ENCODE peak calls at places on chromosome 13, in six cellular contexts. T is tibial nerve, M is pancreas, A is adrenal gland, P is IMR-90, Z is body of pancreas. Y is an unnamed sample.
A peak's percentile ranks its signal among the peaks of the same experiment; 100 is the strongest.

GRCh38 chr13:113875429-113875815 is 11.5 kb upstream of the GAS6 start:
- DNase-seq in A (no peak), T (no peak), P (no peak), M (no peak), Z (no peak), Y (peak; percentile 50)

GRCh38 chr13:91397595-91397994 is 826 bp upstream of the GPC5 start:
- DNase-seq in M (no peak), P (no peak), T (no peak), A (no peak), Z (no peak), Y (no peak)

GRCh38 chr13:97001641-97002040 is 7.4 kb upstream of the OXGR1 start:
- DNase-seq in A (peak; percentile 20), M (no peak), P (no peak), T (no peak), Z (no peak), Y (no peak)

GRCh38 chr13:98729526-98730057 is 22.9 kb downstream of the SLC15A1 start:
- DNase-seq in A (no peak), P (no peak), Z (no peak), T (no peak), M (no peak), Y (no peak)

GRCh38 chr13:86000546-86000945 is 201.3 kb upstream of the SLITRK6 start:
- DNase-seq in Z (no peak), M (no peak), A (no peak), P (no peak), T (no peak), Y (no peak)

GRCh38 chr13:20993661-20994440 is 67.5 kb downstream of the LATS2 start:
- DNase-seq in A (peak; percentile 31), Z (no peak), P (peak; percentile 51), M (no peak), T (no peak), Y (peak; percentile 95)

GRCh38 chr13:106440846-106441245 is 94.6 kb downstream of the EFNB2 start:
- DNase-seq in Z (no peak), A (no peak), P (no peak), M (no peak), T (no peak), Y (no peak)

GRCh38 chr13:84187626-84188025 is 305.4 kb upstream of the SLITRK1 start:
- DNase-seq in M (no peak), A (no peak), T (no peak), Z (no peak), P (no peak), Y (no peak)

GRCh38 chr13:80361298-80361697 is 20.4 kb upstream of the SPRY2 start:
- DNase-seq in Z (no peak), T (no peak), A (no peak), M (no peak), P (no peak), Y (no peak)

GRCh38 chr13:113351514-113352026 is 12.4 kb downstream of the GRTP1 start:
- DNase-seq in A (peak; percentile 97), P (no peak), M (no peak), Z (no peak), T (no peak), Y (no peak)

GRCh38 chr13:25886438-25887214 is 165.2 kb downstream of the SHISA2 start:
- DNase-seq in A (no peak), T (no peak), Z (no peak), P (peak; percentile 44), M (no peak), Y (peak; percentile 86)

GRCh38 chr13:38582133-38582532 is 104.7 kb upstream of the FREM2 start:
- DNase-seq in P (peak; percentile 16), T (peak; percentile 56), M (no peak), Z (peak; percentile 14), A (peak; percentile 23), Y (no peak)

GRCh38 chr13:94617389-94618000 is 15.8 kb downstream of the GPR180 start:
- DNase-seq in P (no peak), Z (no peak), A (peak; percentile 24), T (peak; percentile 46), M (no peak), Y (no peak)

GRCh38 chr13:45859682-45860081 is 8.1 kb upstream of the SIAH3 start:
- DNase-seq in Z (no peak), P (no peak), M (no peak), A (no peak), T (no peak), Y (no peak)

GRCh38 chr13:32473650-32474049 is 45.7 kb upstream of the N4BP2L1 start:
- DNase-seq in P (no peak), T (no peak), A (no peak), M (no peak), Z (no peak), Y (no peak)

GRCh38 chr13:43804461-43805070 is 17.8 kb upstream of the ENOX1 start:
- DNase-seq in T (peak; percentile 81), M (no peak), P (peak; percentile 78), Z (no peak), A (peak; percentile 19), Y (peak; percentile 70)

GRCh38 chr13:33633701-33634525 is 184.0 kb upstream of the RFC3 start:
- DNase-seq in M (no peak), P (peak; percentile 40), T (no peak), A (no peak), Z (no peak), Y (no peak)

GRCh38 chr13:108785844-108786243 is 156.4 kb downstream of the MYO16 start:
- DNase-seq in A (no peak), M (no peak), T (no peak), Z (no peak), P (no peak), Y (no peak)

GRCh38 chr13:29754486-29754806 is 96.0 kb downstream of the UBL3 start:
- DNase-seq in Z (no peak), M (no peak), A (peak; percentile 12), T (no peak), P (peak; percentile 61), Y (no peak)

GRCh38 chr13:95441326-95441725 is 111.2 kb upstream of the CLDN10 start:
- DNase-seq in M (no peak), P (no peak), A (no peak), T (no peak), Z (no peak), Y (no peak)

GRCh38 chr13:21805733-21806132 is 134.9 kb downstream of the FGF9 start:
- DNase-seq in Z (no peak), A (no peak), P (no peak), T (no peak), M (no peak), Y (no peak)

GRCh38 chr13:42424182-42424581 is 149.8 kb upstream of the TNFSF11 start:
- DNase-seq in P (no peak), M (no peak), Z (no peak), A (no peak), T (no peak), Y (no peak)

GRCh38 chr13:100987993-100988392 is 313.4 kb upstream of the TMTC4 start:
- DNase-seq in A (no peak), M (no peak), P (peak; percentile 26), Z (no peak), T (no peak), Y (peak; percentile 77)

GRCh38 chr13:80084086-80084676 is 256.7 kb downstream of the SPRY2 start:
- DNase-seq in M (no peak), Z (no peak), A (peak; percentile 7), T (no peak), P (peak; percentile 93), Y (no peak)

GRCh38 chr13:37618554-37618953 is 20.0 kb upstream of the POSTN start:
- DNase-seq in A (no peak), T (no peak), P (peak; percentile 84), Z (no peak), M (no peak), Y (peak; percentile 77)

GRCh38 chr13:48333976-48334375 is 30.4 kb downstream of the RB1 start:
- DNase-seq in Z (no peak), A (no peak), T (no peak), P (peak; percentile 36), M (no peak), Y (no peak)

GRCh38 chr13:112078216-112078615 is 11.3 kb downstream of the SOX1 start:
- DNase-seq in M (no peak), P (no peak), Z (no peak), A (no peak), T (no peak), Y (no peak)
- H3K27me3 ChIP-seq in M (peaks cover 46% of the 10 kb centered on the region), P (peaks cover 23% of the 10 kb centered on the region), Z (no peaks in the 10 kb centered on the region), A (peaks cover 48% of the 10 kb centered on the region), T (peaks cover under 1% of the 10 kb centered on the region), Y (peaks cover 21% of the 10 kb centered on the region)

GRCh38 chr13:74288361-74288911 is 154.2 kb upstream of the KLF12 start:
- DNase-seq in T (no peak), A (no peak), Z (peak; percentile 13), M (no peak), P (no peak), Y (no peak)
- H3K4me3 ChIP-seq in T (peak overlapping the region; percentile 44), A (no peak overlapping the region), Z (no peak overlapping the region), M (no peak overlapping the region), P (no peak overlapping the region), Y (peak overlapping the region; percentile 49)

DNA sequence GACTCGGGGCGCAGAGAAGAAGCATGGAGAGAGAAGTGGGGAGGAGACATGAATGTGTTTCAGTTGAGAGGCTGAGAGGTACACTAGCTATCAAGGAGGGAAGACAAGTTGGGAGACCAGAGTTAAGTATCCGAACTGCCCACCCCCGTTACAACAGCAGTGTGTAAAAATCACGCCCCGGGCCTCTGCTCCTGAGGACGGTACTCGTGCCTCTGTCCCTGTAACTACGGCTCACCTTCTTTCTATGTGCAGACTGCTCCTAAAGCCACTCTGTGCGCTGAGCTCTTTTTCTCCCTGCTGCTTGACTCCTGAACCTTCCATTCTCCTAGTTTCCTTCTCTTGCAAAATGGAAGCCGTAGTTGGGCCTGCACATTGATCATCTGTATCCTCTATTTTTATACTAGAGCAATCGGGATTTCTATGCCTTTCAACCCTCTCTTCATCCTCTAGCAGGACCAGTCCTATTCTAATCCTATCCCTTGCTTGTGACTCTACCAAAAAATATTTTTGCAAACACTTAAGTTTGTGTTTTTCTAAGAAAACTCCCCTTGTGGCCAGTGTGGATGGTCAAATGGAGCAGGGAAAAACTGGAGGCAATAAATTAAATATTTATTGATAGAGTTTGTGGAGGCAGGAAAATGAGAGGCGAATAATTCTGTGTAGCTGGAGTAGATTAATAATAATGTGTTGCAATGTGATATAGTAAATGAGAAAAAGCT is 569 bp downstream of the POLR1D start:
- DNase-seq in T (peak; percentile 5), M (no peak), A (peak; percentile 21), P (peak; percentile 13), Z (no peak), Y (peak; percentile 49)
- H3K4me1 ChIP-seq in T (peaks cover 17% of the 10 kb centered on the region), M (peaks cover 31% of the 10 kb centered on the region), A (peaks cover 42% of the 10 kb centered on the region), P (no peaks in the 10 kb centered on the region), Z (peaks cover 65% of the 10 kb centered on the region), Y (peaks cover 19% of the 10 kb centered on the region)

DNA sequence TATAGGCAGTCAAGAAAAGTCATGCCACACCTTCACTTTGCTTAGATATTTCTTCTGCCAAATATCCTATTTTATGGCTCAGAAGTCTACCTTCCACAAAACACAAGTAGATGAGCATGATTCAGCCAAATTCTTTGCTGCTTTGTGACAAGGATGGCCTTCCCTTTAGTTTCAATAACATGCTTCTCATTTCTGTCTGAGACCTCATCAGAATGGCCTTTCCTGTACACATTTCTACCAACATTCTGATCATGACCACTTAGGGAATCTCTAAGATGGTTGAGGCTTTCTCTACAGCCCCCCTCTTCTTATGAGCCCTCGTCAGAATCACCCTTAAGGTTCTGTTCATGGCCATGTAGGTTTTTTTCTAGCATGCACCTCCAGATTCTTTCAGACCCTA is 96.2 kb downstream of the COL4A2 start:
- DNase-seq in Z (no peak), A (no peak), P (peak; percentile 84), T (no peak), M (no peak), Y (peak; percentile 51)
- H3K27me3 ChIP-seq in Z (no peaks in the 10 kb centered on the region), A (no peaks in the 10 kb centered on the region), P (no peaks in the 10 kb centered on the region), T (no peaks in the 10 kb centered on the region), M (no peaks in the 10 kb centered on the region), Y (no peaks in the 10 kb centered on the region)

Y was measured in osteoblast.